ENCODE peak calls at places on chromosome 22, in eight cellular contexts. One of them, this sample, is unnamed.

GRCh38 chr22:23182289-23183106 is 2.2 kb downstream of the BCR start:
- DNase-seq in renal cortical epithelial cell: peak
- DNase-seq in activated CD4-positive, CD25-positive, alpha-beta regulatory T cell treated with anti-CD3 and anti-CD28 coated beads, Interleukin-2, amount 50 U/mL, for 72 hours: peak
- DNase-seq in Calu3: peak
- DNase-seq in psoas muscle: no peak
- DNase-seq in brain microvascular endothelial cell: no peak
- DNase-seq in stimulated activated CD8-positive, alpha-beta memory T cell treated with anti-CD3 and anti-CD28 coated beads, Interleukin-7, amount 100 ng/mL, for 24 hours: peak
- DNase-seq in T-helper 1 cell: peak
- DNase-seq in this sample: peak

GRCh38 chr22:47176573-47177333 is 414.3 kb downstream of the TBC1D22A start:
- DNase-seq in renal cortical epithelial cell: no peak
- DNase-seq in activated CD4-positive, CD25-positive, alpha-beta regulatory T cell treated with anti-CD3 and anti-CD28 coated beads, Interleukin-2, amount 50 U/mL, for 72 hours: peak
- DNase-seq in Calu3: no peak
- DNase-seq in psoas muscle: peak
- DNase-seq in brain microvascular endothelial cell: no peak
- DNase-seq in stimulated activated CD8-positive, alpha-beta memory T cell treated with anti-CD3 and anti-CD28 coated beads, Interleukin-7, amount 100 ng/mL, for 24 hours: no peak
- DNase-seq in T-helper 1 cell: no peak
- DNase-seq in this sample: no peak

GRCh38 chr22:49322231-49322630 is 505.4 kb downstream of the BRD1 start:
- DNase-seq in renal cortical epithelial cell: no peak
- DNase-seq in activated CD4-positive, CD25-positive, alpha-beta regulatory T cell treated with anti-CD3 and anti-CD28 coated beads, Interleukin-2, amount 50 U/mL, for 72 hours: peak
- DNase-seq in Calu3: no peak
- DNase-seq in psoas muscle: no peak
- DNase-seq in brain microvascular endothelial cell: no peak
- DNase-seq in stimulated activated CD8-positive, alpha-beta memory T cell treated with anti-CD3 and anti-CD28 coated beads, Interleukin-7, amount 100 ng/mL, for 24 hours: no peak
- DNase-seq in T-helper 1 cell: no peak
- DNase-seq in this sample: no peak

GRCh38 chr22:39545310-39546063 is 12.9 kb upstream of the RPS19BP1 start:
- DNase-seq in renal cortical epithelial cell: no peak
- DNase-seq in activated CD4-positive, CD25-positive, alpha-beta regulatory T cell treated with anti-CD3 and anti-CD28 coated beads, Interleukin-2, amount 50 U/mL, for 72 hours: no peak
- DNase-seq in Calu3: no peak
- DNase-seq in psoas muscle: peak
- DNase-seq in brain microvascular endothelial cell: no peak
- DNase-seq in stimulated activated CD8-positive, alpha-beta memory T cell treated with anti-CD3 and anti-CD28 coated beads, Interleukin-7, amount 100 ng/mL, for 24 hours: peak
- DNase-seq in T-helper 1 cell: peak
- DNase-seq in this sample: no peak

GRCh38 chr22:37716708-37717107 is 19.9 kb downstream of the TRIOBP start:
- DNase-seq in renal cortical epithelial cell: no peak
- DNase-seq in activated CD4-positive, CD25-positive, alpha-beta regulatory T cell treated with anti-CD3 and anti-CD28 coated beads, Interleukin-2, amount 50 U/mL, for 72 hours: no peak
- DNase-seq in Calu3: no peak
- DNase-seq in psoas muscle: no peak
- DNase-seq in brain microvascular endothelial cell: peak
- DNase-seq in stimulated activated CD8-positive, alpha-beta memory T cell treated with anti-CD3 and anti-CD28 coated beads, Interleukin-7, amount 100 ng/mL, for 24 hours: no peak
- DNase-seq in T-helper 1 cell: no peak
- DNase-seq in this sample: no peak

GRCh38 chr22:27045103-27045940 is 387.9 kb downstream of the MIAT start:
- DNase-seq in renal cortical epithelial cell: peak
- DNase-seq in activated CD4-positive, CD25-positive, alpha-beta regulatory T cell treated with anti-CD3 and anti-CD28 coated beads, Interleukin-2, amount 50 U/mL, for 72 hours: no peak
- DNase-seq in Calu3: peak
- DNase-seq in psoas muscle: no peak
- DNase-seq in brain microvascular endothelial cell: peak
- DNase-seq in stimulated activated CD8-positive, alpha-beta memory T cell treated with anti-CD3 and anti-CD28 coated beads, Interleukin-7, amount 100 ng/mL, for 24 hours: no peak
- DNase-seq in T-helper 1 cell: no peak
- DNase-seq in this sample: no peak

GRCh38 chr22:22156716-22157499 is 87.7 kb upstream of the VPREB1 start:
- DNase-seq in renal cortical epithelial cell: peak
- DNase-seq in activated CD4-positive, CD25-positive, alpha-beta regulatory T cell treated with anti-CD3 and anti-CD28 coated beads, Interleukin-2, amount 50 U/mL, for 72 hours: peak
- DNase-seq in Calu3: peak
- DNase-seq in psoas muscle: no peak
- DNase-seq in brain microvascular endothelial cell: peak
- DNase-seq in stimulated activated CD8-positive, alpha-beta memory T cell treated with anti-CD3 and anti-CD28 coated beads, Interleukin-7, amount 100 ng/mL, for 24 hours: peak
- DNase-seq in T-helper 1 cell: peak
- DNase-seq in this sample: no peak

GRCh38 chr22:38271927-38272372 is 860 bp downstream of the TMEM184B start:
- DNase-seq in renal cortical epithelial cell: no peak
- DNase-seq in activated CD4-positive, CD25-positive, alpha-beta regulatory T cell treated with anti-CD3 and anti-CD28 coated beads, Interleukin-2, amount 50 U/mL, for 72 hours: no peak
- DNase-seq in Calu3: peak
- DNase-seq in psoas muscle: no peak
- DNase-seq in brain microvascular endothelial cell: no peak
- DNase-seq in stimulated activated CD8-positive, alpha-beta memory T cell treated with anti-CD3 and anti-CD28 coated beads, Interleukin-7, amount 100 ng/mL, for 24 hours: no peak
- DNase-seq in T-helper 1 cell: no peak
- DNase-seq in this sample: no peak

GRCh38 chr22:45768490-45768889 is 96.9 kb downstream of the ATXN10 start:
- DNase-seq in renal cortical epithelial cell: no peak
- DNase-seq in activated CD4-positive, CD25-positive, alpha-beta regulatory T cell treated with anti-CD3 and anti-CD28 coated beads, Interleukin-2, amount 50 U/mL, for 72 hours: no peak
- DNase-seq in Calu3: no peak
- DNase-seq in psoas muscle: no peak
- DNase-seq in brain microvascular endothelial cell: no peak
- DNase-seq in stimulated activated CD8-positive, alpha-beta memory T cell treated with anti-CD3 and anti-CD28 coated beads, Interleukin-7, amount 100 ng/mL, for 24 hours: no peak
- DNase-seq in T-helper 1 cell: no peak
- DNase-seq in this sample: no peak

GRCh38 chr22:38925571-38926041 is 31.8 kb upstream of the APOBEC3A start:
- DNase-seq in renal cortical epithelial cell: peak
- DNase-seq in activated CD4-positive, CD25-positive, alpha-beta regulatory T cell treated with anti-CD3 and anti-CD28 coated beads, Interleukin-2, amount 50 U/mL, for 72 hours: no peak
- DNase-seq in Calu3: no peak
- DNase-seq in psoas muscle: no peak
- DNase-seq in brain microvascular endothelial cell: no peak
- DNase-seq in stimulated activated CD8-positive, alpha-beta memory T cell treated with anti-CD3 and anti-CD28 coated beads, Interleukin-7, amount 100 ng/mL, for 24 hours: no peak
- DNase-seq in T-helper 1 cell: no peak
- DNase-seq in this sample: no peak

GRCh38 chr22:31210830-31211503 is 1.1 kb upstream of the LIMK2 start:
- DNase-seq in renal cortical epithelial cell: no peak
- DNase-seq in activated CD4-positive, CD25-positive, alpha-beta regulatory T cell treated with anti-CD3 and anti-CD28 coated beads, Interleukin-2, amount 50 U/mL, for 72 hours: no peak
- DNase-seq in Calu3: peak
- DNase-seq in psoas muscle: no peak
- DNase-seq in brain microvascular endothelial cell: no peak
- DNase-seq in stimulated activated CD8-positive, alpha-beta memory T cell treated with anti-CD3 and anti-CD28 coated beads, Interleukin-7, amount 100 ng/mL, for 24 hours: no peak
- DNase-seq in T-helper 1 cell: no peak
- DNase-seq in this sample: peak

GRCh38 chr22:44088976-44089570 is 65.0 kb downstream of the PARVB start:
- DNase-seq in renal cortical epithelial cell: peak
- DNase-seq in activated CD4-positive, CD25-positive, alpha-beta regulatory T cell treated with anti-CD3 and anti-CD28 coated beads, Interleukin-2, amount 50 U/mL, for 72 hours: no peak
- DNase-seq in Calu3: no peak
- DNase-seq in psoas muscle: peak
- DNase-seq in brain microvascular endothelial cell: peak
- DNase-seq in stimulated activated CD8-positive, alpha-beta memory T cell treated with anti-CD3 and anti-CD28 coated beads, Interleukin-7, amount 100 ng/mL, for 24 hours: no peak
- DNase-seq in T-helper 1 cell: no peak
- DNase-seq in this sample: peak

This sample was measured in gastrocnemius medialis.